ENCODE peak calls at places on chromosomes 4 and X, in eight cellular contexts. One of them, this sample, is unnamed.

GRCh38 chr4:186939226-186939625 is 215.6 kb upstream of the FAT1 start:
- DNase-seq in GOT3: no peak
- DNase-seq in GDM1: no peak
- DNase-seq in Caki2: no peak
- DNase-seq in RCC 7860: no peak
- DNase-seq in type B pancreatic cell: no peak
- DNase-seq in AG09309: no peak
- DNase-seq in stimulated activated CD8-positive, alpha-beta memory T cell treated with anti-CD3 and anti-CD28 coated beads, Interleukin-7, amount 100 ng/mL, for 1 hour: no peak
- DNase-seq in this sample: no peak

GRCh38 chrX:152958047-152958446 is 35.9 kb downstream of the PNMA5 start:
- DNase-seq in GOT3: no peak
- DNase-seq in GDM1: peak; percentile 12
- DNase-seq in Caki2: peak; percentile 47
- DNase-seq in RCC 7860: no peak
- DNase-seq in type B pancreatic cell: no peak
- DNase-seq in AG09309: no peak
- DNase-seq in stimulated activated CD8-positive, alpha-beta memory T cell treated with anti-CD3 and anti-CD28 coated beads, Interleukin-7, amount 100 ng/mL, for 1 hour: no peak
- DNase-seq in this sample: peak; percentile 7

GRCh38 chr4:91025240-91026173 is 898.3 kb downstream of the CCSER1 start:
- DNase-seq in GOT3: no peak
- DNase-seq in GDM1: no peak
- DNase-seq in Caki2: no peak
- DNase-seq in RCC 7860: no peak
- DNase-seq in type B pancreatic cell: no peak
- DNase-seq in AG09309: no peak
- DNase-seq in stimulated activated CD8-positive, alpha-beta memory T cell treated with anti-CD3 and anti-CD28 coated beads, Interleukin-7, amount 100 ng/mL, for 1 hour: no peak
- DNase-seq in this sample: no peak

GRCh38 chrX:69229436-69229835 is 64.2 kb upstream of the PJA1 start:
- DNase-seq in GOT3: no peak
- DNase-seq in GDM1: no peak
- DNase-seq in Caki2: no peak
- DNase-seq in RCC 7860: peak; percentile 64
- DNase-seq in type B pancreatic cell: no peak
- DNase-seq in AG09309: peak; percentile 10
- DNase-seq in stimulated activated CD8-positive, alpha-beta memory T cell treated with anti-CD3 and anti-CD28 coated beads, Interleukin-7, amount 100 ng/mL, for 1 hour: no peak
- DNase-seq in this sample: no peak

GRCh38 chrX:108735680-108736508 is 469 bp downstream of the IRS4 start:
- DNase-seq in GOT3: no peak
- DNase-seq in GDM1: no peak
- DNase-seq in Caki2: no peak
- DNase-seq in RCC 7860: no peak
- DNase-seq in type B pancreatic cell: no peak
- DNase-seq in AG09309: no peak
- DNase-seq in stimulated activated CD8-positive, alpha-beta memory T cell treated with anti-CD3 and anti-CD28 coated beads, Interleukin-7, amount 100 ng/mL, for 1 hour: no peak
- DNase-seq in this sample: no peak

GRCh38 chrX:10631416-10632145 is 11.2 kb upstream of the MID1 start:
- DNase-seq in GOT3: no peak
- DNase-seq in GDM1: no peak
- DNase-seq in Caki2: no peak
- DNase-seq in RCC 7860: no peak
- DNase-seq in type B pancreatic cell: no peak
- DNase-seq in AG09309: no peak
- DNase-seq in stimulated activated CD8-positive, alpha-beta memory T cell treated with anti-CD3 and anti-CD28 coated beads, Interleukin-7, amount 100 ng/mL, for 1 hour: no peak
- DNase-seq in this sample: no peak

GRCh38 chrX:1341531-1342179 is 5.1 kb downstream of the IL3RA start:
- DNase-seq in GOT3: no peak
- DNase-seq in GDM1: no peak
- DNase-seq in Caki2: no peak
- DNase-seq in RCC 7860: no peak
- DNase-seq in type B pancreatic cell: no peak
- DNase-seq in AG09309: no peak
- DNase-seq in stimulated activated CD8-positive, alpha-beta memory T cell treated with anti-CD3 and anti-CD28 coated beads, Interleukin-7, amount 100 ng/mL, for 1 hour: no peak
- DNase-seq in this sample: no peak

GRCh38 chr4:107467461-107467860 is 252.6 kb downstream of the PAPSS1 start:
- DNase-seq in GOT3: no peak
- DNase-seq in GDM1: no peak
- DNase-seq in Caki2: no peak
- DNase-seq in RCC 7860: no peak
- DNase-seq in type B pancreatic cell: no peak
- DNase-seq in AG09309: no peak
- DNase-seq in stimulated activated CD8-positive, alpha-beta memory T cell treated with anti-CD3 and anti-CD28 coated beads, Interleukin-7, amount 100 ng/mL, for 1 hour: no peak
- DNase-seq in this sample: no peak